ENCODE peak calls at places on chromosomes 5 and 9, in four cellular contexts. B, T, W and E are unnamed samples.

GRCh38 chr5:52886206-52886605 is 98.5 kb downstream of the ITGA1 start:
- DNase-seq in B (no peak), T (no peak), W (no peak), E (no peak)

GRCh38 chr5:10277773-10278630 is 27.9 kb downstream of the CCT5 start:
- DNase-seq in B (no peak), T (no peak), W (no peak), E (no peak)

GRCh38 chr5:151628112-151628823 is 37.1 kb upstream of the FAT2 start:
- DNase-seq in B (peak), T (no peak), W (no peak), E (no peak)

GRCh38 chr5:32709789-32710334 is 1.3 kb upstream of the NPR3 start:
- DNase-seq in B (peak), T (peak), W (peak), E (peak)

GRCh38 chr9:5352637-5353248 is 13.1 kb upstream of the RLN1 start:
- DNase-seq in B (no peak), T (no peak), W (no peak), E (no peak)

GRCh38 chr5:14850419-14851066 is 21.0 kb downstream of the ANKH start:
- DNase-seq in B (no peak), T (no peak), W (no peak), E (no peak)

GRCh38 chr5:39783756-39784421 is 359.1 kb upstream of the DAB2 start:
- DNase-seq in B (no peak), T (no peak), W (no peak), E (no peak)

GRCh38 chr9:126482361-126483044 is 131.2 kb upstream of the LMX1B start:
- DNase-seq in B (peak), T (peak), W (peak), E (no peak)

GRCh38 chr9:135809166-135809565 is 98.2 kb downstream of the CAMSAP1 start:
- DNase-seq in B (no peak), T (no peak), W (no peak), E (no peak)

GRCh38 chr9:6218099-6218502 is 2.5 kb downstream of the IL33 start:
- DNase-seq in B (no peak), T (no peak), W (no peak), E (no peak)

GRCh38 chr5:163306421-163306820 is 131.0 kb upstream of the CCNG1 start:
- DNase-seq in B (no peak), T (no peak), W (no peak), E (no peak)

GRCh38 chr5:113102121-113102531 is 125.5 kb downstream of the DCP2 start:
- DNase-seq in B (no peak), T (no peak), W (no peak), E (no peak)

GRCh38 chr5:138969323-138970013 is 94.3 kb upstream of the LRRTM2 start:
- DNase-seq in B (peak), T (no peak), W (no peak), E (no peak)

GRCh38 chr5:157217289-157218024 is 36.8 kb downstream of the ITK start:
- DNase-seq in B (no peak), T (no peak), W (no peak), E (no peak)

GRCh38 chr5:17233488-17233887 is 16.1 kb downstream of the BASP1 start:
- DNase-seq in B (no peak), T (no peak), W (no peak), E (no peak)

GRCh38 chr5:96718635-96719077 is 56.5 kb downstream of the CAST start:
- DNase-seq in B (no peak), T (peak), W (peak), E (no peak)

GRCh38 chr9:137506702-137507171 is 43.5 kb downstream of the PNPLA7 start:
- DNase-seq in B (no peak), T (no peak), W (no peak), E (no peak)

GRCh38 chr9:36163049-36163839 is 5.9 kb upstream of the CCIN start:
- DNase-seq in B (peak), T (peak), W (no peak), E (no peak)

GRCh38 chr5:136197462-136198142 is 4.6 kb upstream of the SMIM32 start:
- DNase-seq in B (peak), T (no peak), W (no peak), E (no peak)
- H3K4me3 ChIP-seq in B (no peak), T (no peak), W (no peak), E (no peak)

DNA sequence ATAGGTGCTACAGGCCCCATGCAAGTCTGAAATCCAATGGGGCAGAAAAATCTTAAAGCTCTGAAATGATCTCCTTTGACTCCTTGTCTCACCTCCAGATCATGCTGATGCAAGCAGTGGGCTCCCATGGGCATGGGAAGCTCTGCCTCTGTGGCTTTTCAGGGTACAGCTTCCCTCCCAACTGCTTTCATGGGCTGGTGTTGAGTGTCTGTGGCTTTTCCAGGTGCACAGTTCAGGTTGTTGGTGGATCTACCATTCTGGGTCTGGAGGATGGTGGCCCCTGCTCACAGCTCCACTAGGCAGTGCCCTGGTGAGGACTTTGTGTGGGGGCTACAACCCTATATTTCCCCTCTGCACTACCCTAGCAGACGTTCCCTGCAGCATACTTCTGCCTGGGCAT is 103.5 kb downstream of the STARD4 start:
- DNase-seq in B (no peak), T (no peak), W (no peak), E (no peak)
- H3K27ac ChIP-seq in B (no peak), T (no peak), W (no peak), E (no peak)

DNA sequence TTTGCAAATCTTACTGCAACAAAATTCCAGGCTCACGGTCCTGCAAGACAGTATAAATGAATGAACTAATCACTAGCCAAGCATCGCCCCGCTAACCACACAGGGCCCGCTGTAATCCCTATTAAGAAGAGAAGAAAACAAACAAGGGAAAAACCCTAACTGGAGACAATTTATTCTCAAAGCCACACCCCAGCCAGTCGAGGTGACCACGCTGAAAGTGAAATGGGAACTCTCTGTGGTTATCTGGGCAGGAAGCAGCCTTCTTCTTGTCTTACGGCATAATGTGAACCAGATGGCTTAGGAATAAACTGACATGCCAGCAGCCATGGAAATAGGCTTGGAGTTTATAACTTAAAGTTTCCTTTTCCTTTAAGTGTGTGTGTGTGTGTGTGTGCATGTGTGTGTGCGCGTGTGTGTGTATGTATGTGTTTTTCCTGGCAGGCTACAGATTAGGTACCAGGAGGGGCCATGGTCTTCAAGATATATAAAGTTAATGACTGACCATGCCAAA is 120.2 kb downstream of the SEMA6A start:
- DNase-seq in B (no peak), T (no peak), W (no peak), E (no peak)
- H3K4me3 ChIP-seq in B (no peak), T (no peak), W (no peak), E (no peak)

GRCh38 chr5:134411228-134411545 is 494 bp downstream of the CDKN2AIPNL start:
- DNase-seq in B (no peak), T (no peak), W (no peak), E (no peak)
- H3K27ac ChIP-seq in B (peak), T (no peak), W (peak), E (peak)

GRCh38 chr5:75656311-75657003 is 45.2 kb downstream of the ANKDD1B start:
- DNase-seq in B (no peak), T (peak), W (no peak), E (no peak)
- H3K4me3 ChIP-seq in B (peak), T (peak), W (peak), E (peak)

GRCh38 chr5:40932766-40933165 is 23.5 kb downstream of the C7 start:
- DNase-seq in B (no peak), T (no peak), W (no peak), E (no peak)

GRCh38 chr5:40939753-40940152 is 30.5 kb downstream of the C7 start:
- DNase-seq in B (no peak), T (no peak), W (no peak), E (no peak)

GRCh38 chr5:40937064-40937463 is 27.8 kb downstream of the C7 start:
- DNase-seq in B (no peak), T (no peak), W (no peak), E (no peak)
- H3K27ac ChIP-seq in B (no peak), T (no peak), W (no peak), E (no peak)

GRCh38 chr5:122779451-122779850 is 4.6 kb downstream of the SNX2 start:
- DNase-seq in B (no peak), T (no peak), W (no peak), E (no peak)

GRCh38 chr5:122776143-122776542 is 1.3 kb downstream of the SNX2 start:
- DNase-seq in B (no peak), T (no peak), W (no peak), E (no peak)

GRCh38 chr5:122781465-122781864 is 6.6 kb downstream of the SNX2 start:
- DNase-seq in B (no peak), T (no peak), W (no peak), E (no peak)

GRCh38 chr5:122778157-122778556 is 3.3 kb downstream of the SNX2 start:
- DNase-seq in B (no peak), T (no peak), W (no peak), E (no peak)

DNA sequence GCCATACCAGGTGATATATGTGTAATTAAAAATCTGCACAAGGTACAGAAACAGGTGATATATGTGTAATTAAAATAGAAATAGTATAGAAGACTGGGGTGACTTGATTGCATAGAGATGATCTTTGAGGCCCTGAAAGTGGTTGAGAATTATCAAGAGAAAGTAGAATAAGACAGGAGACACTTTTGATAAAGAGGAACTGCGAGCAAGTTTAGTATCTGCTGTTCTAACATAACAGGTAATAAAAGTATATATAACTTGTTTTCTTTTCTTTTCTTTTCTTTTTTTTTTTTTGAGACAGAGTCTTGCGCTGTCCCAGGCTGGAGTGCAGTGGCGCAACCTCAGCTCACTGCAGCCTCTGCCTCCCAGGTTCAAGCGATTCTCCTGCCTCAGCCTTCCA is 5.4 kb downstream of the SNX2 start:
- DNase-seq in B (no peak), T (no peak), W (no peak), E (no peak)
- H3K4me3 ChIP-seq in B (no peak), T (no peak), W (no peak), E (no peak)

GRCh38 chr9:79756414-79756813 is 184.6 kb downstream of the TLE4 start:
- DNase-seq in B (no peak), T (no peak), W (no peak), E (no peak)

GRCh38 chr9:79763861-79764260 is 192.1 kb downstream of the TLE4 start:
- DNase-seq in B (no peak), T (no peak), W (no peak), E (no peak)

GRCh38 chr9:79759460-79759859 is 187.7 kb downstream of the TLE4 start:
- DNase-seq in B (no peak), T (no peak), W (no peak), E (no peak)

GRCh38 chr9:79757074-79757473 is 185.3 kb downstream of the TLE4 start:
- DNase-seq in B (no peak), T (no peak), W (no peak), E (no peak)

GRCh38 chr9:79757906-79758669 is 186.3 kb downstream of the TLE4 start:
- DNase-seq in B (no peak), T (no peak), W (no peak), E (no peak)
- H3K27ac ChIP-seq in B (no peak), T (no peak), W (no peak), E (no peak)

GRCh38 chr5:42628821-42629220 is 127.8 kb upstream of the CCDC152 start:
- DNase-seq in B (no peak), T (no peak), W (no peak), E (no peak)
- H3K4me3 ChIP-seq in B (no peak), T (no peak), W (no peak), E (no peak)

GRCh38 chr5:172919525-172920446 is 39.4 kb upstream of the RPL26L1 start:
- DNase-seq in B (peak), T (no peak), W (peak), E (no peak)
- H3K27ac ChIP-seq in B (peak), T (no peak), W (no peak), E (no peak)